ENCODE peak calls at places on chromosomes 6 and 20, in six cellular contexts. S, F, O, P, U and C are unnamed samples. For H3K9me3 and H3K4me1, the result is how much of the 10 kb centered on the place peaks cover.

GRCh38 chr20:20410678-20411077 is 42.8 kb downstream of the INSM1 start:
- DNase-seq in S (no peak), F (peak), O (no peak), P (no peak), U (no peak), C (peak)

GRCh38 chr6:135904666-135905065 is 53.2 kb downstream of the PDE7B start:
- DNase-seq in S (peak), F (no peak), O (no peak), P (no peak), U (no peak), C (no peak)

GRCh38 chr6:143037470-143037869 is 23.2 kb upstream of the AIG1 start:
- DNase-seq in S (no peak), F (no peak), O (no peak), P (no peak), U (no peak), C (no peak)

GRCh38 chr20:2626853-2627541 is 25.4 kb upstream of the NOP56 start:
- DNase-seq in S (peak), F (no peak), O (no peak), P (peak), U (peak), C (no peak)

GRCh38 chr20:54268941-54269340 is 61.1 kb downstream of the PFDN4 start:
- DNase-seq in S (no peak), F (no peak), O (no peak), P (no peak), U (no peak), C (no peak)

GRCh38 chr6:293185-294174 is 1.2 kb downstream of the DUSP22 start:
- DNase-seq in S (no peak), F (no peak), O (no peak), P (no peak), U (peak), C (peak)

GRCh38 chr6:98812220-98812619 is 22.2 kb upstream of the POU3F2 start:
- DNase-seq in S (no peak), F (no peak), O (no peak), P (no peak), U (no peak), C (no peak)

GRCh38 chr20:23686046-23686750 is 2.6 kb downstream of the CST4 start:
- DNase-seq in S (no peak), F (no peak), O (no peak), P (no peak), U (no peak), C (no peak)

GRCh38 chr6:135664527-135664926 is 167.0 kb upstream of the AHI1 start:
- DNase-seq in S (no peak), F (no peak), O (no peak), P (no peak), U (no peak), C (no peak)

GRCh38 chr6:15400572-15401004 is 154.7 kb downstream of the JARID2 start:
- DNase-seq in S (peak), F (no peak), O (no peak), P (no peak), U (no peak), C (peak)

GRCh38 chr20:15834857-15835256 is 738.4 kb downstream of the KIF16B start:
- DNase-seq in S (no peak), F (no peak), O (no peak), P (no peak), U (no peak), C (no peak)

GRCh38 chr6:88725111-88725711 is 238.2 kb downstream of the RNGTT start:
- DNase-seq in S (peak), F (no peak), O (no peak), P (peak), U (peak), C (peak)

GRCh38 chr20:43909720-43910119 is 4.9 kb upstream of the TOX2 start:
- DNase-seq in S (no peak), F (no peak), O (no peak), P (no peak), U (no peak), C (no peak)

GRCh38 chr6:111597687-111598086 is 8.0 kb downstream of the TRAF3IP2 start:
- DNase-seq in S (no peak), F (no peak), O (no peak), P (no peak), U (no peak), C (no peak)

GRCh38 chr6:116948535-116949304 is 71.7 kb downstream of the RFX6 start:
- DNase-seq in S (no peak), F (no peak), O (no peak), P (no peak), U (no peak), C (no peak)

GRCh38 chr20:23193985-23194384 is 107.9 kb upstream of the CD93 start:
- DNase-seq in S (no peak), F (no peak), O (no peak), P (no peak), U (no peak), C (no peak)

GRCh38 chr20:23937303-23938117 is 51.1 kb downstream of the GGTLC1 start:
- DNase-seq in S (peak), F (peak), O (no peak), P (no peak), U (peak), C (peak)

GRCh38 chr6:157021267-157022021 is 244.3 kb downstream of the ARID1B start:
- DNase-seq in S (peak), F (peak), O (peak), P (peak), U (peak), C (peak)

GRCh38 chr20:19120569-19120968 is 91.9 kb upstream of the SLC24A3 start:
- DNase-seq in S (no peak), F (no peak), O (no peak), P (no peak), U (no peak), C (no peak)

GRCh38 chr6:154408906-154409500 is 52.4 kb upstream of the IPCEF1 start:
- DNase-seq in S (peak), F (no peak), O (no peak), P (no peak), U (peak), C (no peak)

GRCh38 chr6:11017090-11017489 is 27.0 kb downstream of the ELOVL2 start:
- DNase-seq in S (no peak), F (no peak), O (no peak), P (no peak), U (no peak), C (no peak)

GRCh38 chr6:78629154-78629721 is 238.1 kb upstream of the IRAK1BP1 start:
- DNase-seq in S (peak), F (peak), O (peak), P (no peak), U (peak), C (no peak)

GRCh38 chr6:117396228-117396627 is 29.5 kb downstream of the ROS1 start:
- DNase-seq in S (no peak), F (no peak), O (no peak), P (no peak), U (no peak), C (no peak)

GRCh38 chr6:133184798-133185380 is 56.3 kb upstream of the EYA4 start:
- DNase-seq in S (peak), F (no peak), O (no peak), P (no peak), U (peak), C (no peak)

GRCh38 chr20:1820137-1821074 is 74.8 kb upstream of the SIRPA start:
- DNase-seq in S (peak), F (no peak), O (no peak), P (no peak), U (no peak), C (no peak)

GRCh38 chr6:129280719-129281118 is 397.8 kb downstream of the LAMA2 start:
- DNase-seq in S (no peak), F (no peak), O (no peak), P (no peak), U (no peak), C (no peak)

GRCh38 chr20:363319-364078 is 16.6 kb downstream of the NRSN2 start:
- DNase-seq in S (peak), F (peak), O (no peak), P (no peak), U (no peak), C (no peak)

GRCh38 chr6:89985744-89986493 is 91.7 kb downstream of the GJA10 start:
- DNase-seq in S (peak), F (no peak), O (no peak), P (peak), U (peak), C (peak)

GRCh38 chr6:98657764-98658163 is 176.6 kb upstream of the POU3F2 start:
- DNase-seq in S (peak), F (no peak), O (no peak), P (no peak), U (peak), C (no peak)

GRCh38 chr20:38935967-38936407 is 9.8 kb downstream of the FAM83D start:
- DNase-seq in S (no peak), F (no peak), O (no peak), P (no peak), U (no peak), C (no peak)

GRCh38 chr6:136923116-136923953 is 1.2 kb downstream of the SLC35D3 start:
- DNase-seq in S (no peak), F (peak), O (peak), P (peak), U (no peak), C (no peak)

GRCh38 chr6:122747573-122747972 is 31.9 kb upstream of the FABP7 start:
- DNase-seq in S (no peak), F (no peak), O (no peak), P (no peak), U (no peak), C (no peak)

GRCh38 chr20:40961686-40962640 is 66.7 kb upstream of the TOP1 start:
- DNase-seq in S (peak), F (no peak), O (no peak), P (no peak), U (no peak), C (no peak)

GRCh38 chr6:1890071-1890470 is 280.4 kb downstream of the FOXC1 start:
- DNase-seq in S (no peak), F (no peak), O (no peak), P (no peak), U (no peak), C (no peak)

GRCh38 chr6:107917468-107918375 is 40.3 kb downstream of the SEC63 start:
- DNase-seq in S (no peak), F (no peak), O (no peak), P (no peak), U (no peak), C (no peak)
- H3K9me3 ChIP-seq in S (under half), F (under half), O (under half), P (under half), U (under half), C (under half)

DNA sequence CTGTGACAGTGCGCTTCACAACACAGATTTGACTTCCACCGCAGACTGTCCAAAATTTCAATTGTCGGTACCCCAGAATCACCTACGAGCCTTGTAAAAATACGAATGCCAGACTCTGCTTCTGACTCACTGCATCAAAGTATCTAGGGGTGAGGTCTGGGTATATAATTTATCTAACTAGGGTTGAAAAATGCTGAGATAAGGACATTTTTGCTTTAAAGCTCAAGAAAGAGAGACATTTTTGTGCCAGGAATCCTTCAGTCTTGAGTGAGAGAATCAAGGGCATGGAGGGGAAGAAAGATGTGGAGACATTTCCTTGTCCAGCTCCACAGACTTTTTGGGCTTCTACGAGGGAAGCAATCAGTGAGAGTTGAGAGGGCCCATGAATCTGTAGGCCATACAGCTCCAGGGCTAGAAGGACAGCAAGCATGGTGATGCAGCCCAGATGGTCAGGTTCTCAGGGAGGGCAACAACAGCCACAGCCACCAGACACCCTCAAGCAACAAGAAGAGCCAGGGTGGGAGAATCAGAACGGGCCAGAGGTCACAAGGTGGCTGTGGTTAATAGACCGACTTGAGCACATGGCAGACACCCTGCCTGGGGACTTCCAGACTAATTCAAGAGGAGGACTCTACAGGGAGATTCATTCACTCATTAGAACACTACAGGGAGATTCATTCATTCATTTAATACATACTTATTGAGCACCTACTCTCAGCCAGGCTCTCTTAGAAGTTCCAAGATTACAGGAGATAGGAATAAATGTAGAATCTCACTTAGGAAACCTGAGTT is 211.1 kb upstream of the PRDM1 start:
- DNase-seq in S (no peak), F (no peak), O (no peak), P (no peak), U (no peak), C (no peak)
- H3K4me1 ChIP-seq in S (under half), F (under half), O (under half), P (under half), U (under half), C (under half)

GRCh38 chr20:25726357-25726756 is 29.7 kb upstream of the ZNF337 start:
- DNase-seq in S (no peak), F (no peak), O (no peak), P (no peak), U (no peak), C (no peak)

GRCh38 chr20:25725639-25726038 is 29.0 kb upstream of the ZNF337 start:
- DNase-seq in S (no peak), F (no peak), O (no peak), P (no peak), U (no peak), C (no peak)

GRCh38 chr20:25720285-25720684 is 23.6 kb upstream of the ZNF337 start:
- DNase-seq in S (no peak), F (peak), O (peak), P (no peak), U (no peak), C (no peak)

DNA sequence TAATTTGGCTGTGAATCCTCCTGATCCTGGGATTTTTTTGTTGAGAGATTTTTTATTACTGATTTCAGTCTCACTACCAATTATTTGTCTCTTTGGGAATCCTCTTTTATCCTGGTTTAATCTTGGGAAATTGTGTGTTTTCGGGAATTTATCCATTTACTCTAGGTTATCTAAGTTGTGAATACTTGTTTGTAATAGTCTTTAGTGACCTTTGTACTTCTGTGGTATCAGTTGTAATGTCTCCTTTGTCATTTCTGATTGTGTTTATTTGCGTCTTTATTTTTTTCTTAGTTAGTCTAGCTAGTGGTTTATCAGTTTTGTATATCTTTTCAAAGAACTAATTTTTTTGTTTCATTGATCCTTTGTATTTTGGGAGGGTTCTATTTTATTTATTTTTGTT is 27.3 kb upstream of the ZNF337 start:
- DNase-seq in S (no peak), F (no peak), O (no peak), P (no peak), U (no peak), C (no peak)
- H3K9me3 ChIP-seq in S (under half), F (under half), O (under half), P (under half), U (under half), C (under half)

GRCh38 chr6:2982464-2983121 is 11.2 kb upstream of the SERPINB6 start:
- DNase-seq in S (no peak), F (no peak), O (no peak), P (no peak), U (no peak), C (no peak)
- H3K4me1 ChIP-seq in S (under half), F (under half), O (under half), P (under half), U (under half), C (under half)

DNA sequence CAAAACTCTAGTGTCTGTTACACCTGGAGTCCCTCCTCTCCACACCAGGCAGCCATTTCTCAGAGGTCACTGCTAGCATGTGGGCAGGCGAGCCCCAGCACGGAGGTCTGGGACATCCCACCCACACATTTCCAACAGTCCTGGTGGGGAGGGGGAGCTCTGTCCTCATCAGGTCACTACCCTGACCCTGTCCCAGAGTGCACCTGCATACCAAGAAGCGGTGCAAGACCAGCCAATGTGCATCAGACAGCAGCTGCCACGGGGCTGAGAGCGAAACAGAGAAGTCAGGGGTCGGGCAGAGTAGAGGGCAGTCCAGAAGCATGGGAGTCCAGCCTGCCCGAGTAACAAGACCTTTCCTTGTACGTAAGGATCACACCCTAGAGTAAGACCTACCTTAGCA is 71.1 kb downstream of the TAF4 start:
- DNase-seq in S (no peak), F (no peak), O (peak), P (no peak), U (no peak), C (no peak)
- H3K9me3 ChIP-seq in S (under half), F (under half), O (under half), P (under half), U (under half), C (under half)

GRCh38 chr6:138487122-138487604 is 12.1 kb downstream of the NHSL1 start:
- DNase-seq in S (no peak), F (no peak), O (no peak), P (no peak), U (no peak), C (no peak)

GRCh38 chr6:138483911-138484731 is 15.2 kb downstream of the NHSL1 start:
- DNase-seq in S (no peak), F (no peak), O (no peak), P (no peak), U (no peak), C (no peak)

GRCh38 chr6:138486249-138487121 is 12.8 kb downstream of the NHSL1 start:
- DNase-seq in S (no peak), F (no peak), O (no peak), P (no peak), U (no peak), C (no peak)

GRCh38 chr6:138485586-138486248 is 13.6 kb downstream of the NHSL1 start:
- DNase-seq in S (no peak), F (no peak), O (no peak), P (no peak), U (no peak), C (no peak)

GRCh38 chr6:138485005-138485545 is 14.2 kb downstream of the NHSL1 start:
- DNase-seq in S (peak), F (no peak), O (no peak), P (no peak), U (peak), C (no peak)
- H3K4me1 ChIP-seq in S (under half), F (under half), O (under half), P (under half), U (under half), C (under half)

GRCh38 chr6:169427856-169428255 is 174.2 kb upstream of the THBS2 start:
- DNase-seq in S (peak), F (no peak), O (no peak), P (no peak), U (peak), C (no peak)
- H3K9me3 ChIP-seq in S (under half), F (under half), O (under half), P (under half), U (under half), C (under half)

DNA sequence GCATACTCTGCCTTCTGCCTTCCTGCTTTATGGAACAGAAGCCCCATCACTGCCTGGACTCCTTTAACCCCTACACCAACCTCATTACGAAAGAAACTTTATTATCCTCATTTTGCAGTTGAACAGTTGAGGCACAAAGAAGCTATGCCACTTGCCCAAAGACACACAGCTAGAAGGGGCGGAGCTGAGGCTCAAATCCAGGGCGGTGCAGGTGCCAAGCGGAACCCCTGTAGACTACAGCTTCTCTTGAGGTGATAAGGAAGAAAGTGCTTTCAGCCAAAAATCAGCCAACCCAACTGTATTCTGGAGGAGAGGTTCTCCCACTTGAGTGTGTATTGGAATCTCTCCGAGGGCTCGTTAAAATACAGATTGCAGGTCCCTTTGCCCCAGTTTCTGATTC is 90.5 kb downstream of the PRND start:
- DNase-seq in S (no peak), F (no peak), O (peak), P (no peak), U (no peak), C (no peak)
- H3K4me1 ChIP-seq in S (under half), F (under half), O (under half), P (under half), U (under half), C (under half)

GRCh38 chr20:31392836-31393235 is 2.4 kb upstream of the DEFB119 start:
- DNase-seq in S (no peak), F (no peak), O (no peak), P (no peak), U (no peak), C (no peak)

GRCh38 chr20:31394900-31395299 is 4.5 kb upstream of the DEFB119 start:
- DNase-seq in S (no peak), F (no peak), O (no peak), P (no peak), U (no peak), C (no peak)

DNA sequence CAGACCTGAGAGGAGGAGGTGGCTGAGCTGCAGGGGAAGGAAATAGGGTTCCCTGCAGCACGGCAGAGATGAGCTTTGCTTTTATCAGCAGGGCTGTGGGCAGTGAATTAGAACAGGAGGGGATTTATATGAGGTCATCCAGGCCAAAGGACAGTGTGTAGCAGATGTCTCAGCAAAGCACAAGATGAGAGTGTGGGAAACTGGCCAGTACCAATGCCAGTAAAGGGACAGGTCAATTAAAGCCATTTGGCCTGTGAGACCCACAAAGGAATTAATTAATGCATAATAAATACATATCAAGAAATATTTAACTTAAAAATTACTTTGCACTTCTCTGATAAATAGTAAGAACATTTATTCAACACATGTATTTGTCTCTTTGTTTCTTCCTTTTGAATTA is at the start of gene DEFB119:
- DNase-seq in S (no peak), F (no peak), O (no peak), P (no peak), U (no peak), C (no peak)
- H3K9me3 ChIP-seq in S (under half), F (under half), O (under half), P (under half), U (under half), C (under half)

DNA sequence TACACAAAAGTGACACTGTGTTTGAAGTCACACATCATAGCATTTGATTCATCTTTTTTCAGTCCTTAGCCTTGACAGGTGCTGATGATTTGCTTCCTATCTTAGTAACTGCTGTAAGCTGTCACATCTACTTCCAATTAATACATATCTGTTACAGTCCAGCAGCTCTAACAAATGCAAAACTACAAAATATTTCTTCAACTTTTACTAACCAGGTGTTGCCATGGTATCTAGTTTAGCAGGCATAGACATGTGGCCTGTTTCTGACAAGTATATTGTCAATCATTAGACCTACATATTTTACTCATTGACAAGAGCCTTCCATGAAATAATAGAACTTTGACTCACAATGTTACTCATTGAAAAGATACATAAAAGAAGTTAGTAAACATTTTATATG is 1159.7 kb downstream of the GRIK2 start:
- DNase-seq in S (no peak), F (no peak), O (no peak), P (no peak), U (no peak), C (no peak)
- H3K4me1 ChIP-seq in S (under half), F (under half), O (under half), P (under half), U (under half), C (under half)